ENCODE peak calls at places on chromosomes 3 and 15, in four cellular contexts. C is left ventricle myocardium superior, H is caudate nucleus, D is nucleus accumbens. O is an unnamed sample.
A peak's percentile ranks its signal among the peaks of the same experiment; 100 is the strongest.

GRCh38 chr3:16280671-16281070 is 15.7 kb downstream of the OXNAD1 start:
- DNase-seq in C (no peak), D (no peak), H (no peak), O (no peak)

GRCh38 chr15:69509131-69509530 is 56.5 kb downstream of the RPLP1 start:
- DNase-seq in D (no peak), H (no peak), C (no peak), O (no peak)

GRCh38 chr15:77840962-77841361 is 208.2 kb upstream of the LINGO1 start:
- DNase-seq in D (no peak), H (no peak), C (no peak), O (peak; percentile 31)

GRCh38 chr3:72844436-72844999 is 3.7 kb downstream of the SHQ1 start:
- DNase-seq in H (no peak), D (no peak), C (no peak), O (no peak)

GRCh38 chr15:91099616-91100560 is at the start of gene SV2B:
- DNase-seq in H (no peak), C (peak; percentile 61), D (peak; percentile 58), O (peak; percentile 41)

GRCh38 chr3:100629728-100630127 is 20.3 kb downstream of the ADGRG7 start:
- DNase-seq in H (no peak), C (no peak), D (no peak), O (no peak)

GRCh38 chr15:89749951-89750559 is 994 bp downstream of the MESP1 start:
- DNase-seq in C (peak; percentile 38), D (no peak), H (no peak), O (peak; percentile 87)

GRCh38 chr3:101890716-101891115 is 41.4 kb downstream of the NFKBIZ start:
- DNase-seq in D (no peak), H (no peak), C (no peak), O (no peak)

GRCh38 chr15:60722328-60723112 is 243.6 kb upstream of the ICE2 start:
- DNase-seq in D (no peak), C (no peak), H (no peak), O (no peak)

GRCh38 chr3:114624047-114624445 is 330.2 kb downstream of the TIGIT start:
- DNase-seq in C (peak; percentile 66), D (no peak), H (no peak), O (no peak)

GRCh38 chr15:64781299-64781698 is 5.9 kb upstream of the RBPMS2 start:
- DNase-seq in D (no peak), H (no peak), C (no peak), O (no peak)

GRCh38 chr15:95528920-95529319 is 801.6 kb upstream of the NR2F2 start:
- DNase-seq in D (no peak), C (no peak), H (no peak), O (no peak)

GRCh38 chr3:12471228-12471627 is 13.1 kb upstream of the TSEN2 start:
- DNase-seq in D (no peak), H (no peak), C (no peak), O (no peak)

GRCh38 chr15:31405200-31405929 is 78.7 kb downstream of the KLF13 start:
- DNase-seq in C (no peak), D (no peak), H (no peak), O (no peak)

GRCh38 chr3:294581-294980 is 98.0 kb downstream of the CHL1 start:
- DNase-seq in H (no peak), D (no peak), C (no peak), O (no peak)

GRCh38 chr3:162538466-162538865 is 1041.9 kb downstream of the OTOL1 start:
- DNase-seq in H (no peak), C (no peak), D (no peak), O (no peak)

GRCh38 chr3:143327388-143327787 is 207.8 kb downstream of the CHST2 start:
- DNase-seq in C (no peak), D (no peak), H (no peak), O (no peak)

GRCh38 chr3:99633887-99634558 is 4.4 kb upstream of the COL8A1 start:
- DNase-seq in D (no peak), C (no peak), H (no peak), O (no peak)

GRCh38 chr3:127370906-127371305 is 83.1 kb upstream of the PRR20G start:
- DNase-seq in C (no peak), D (no peak), H (no peak), O (no peak)

GRCh38 chr3:11717768-11718581 is 74.3 kb upstream of the VGLL4 start:
- DNase-seq in C (no peak), D (no peak), H (no peak), O (no peak)

GRCh38 chr3:104933981-104934380 is 432.7 kb upstream of the ALCAM start:
- DNase-seq in D (no peak), H (no peak), C (no peak), O (no peak)

GRCh38 chr3:30306896-30307295 is 299.5 kb upstream of the TGFBR2 start:
- DNase-seq in H (no peak), C (no peak), D (no peak), O (no peak)

GRCh38 chr3:40961104-40961857 is 238.0 kb upstream of the CTNNB1 start:
- DNase-seq in C (no peak), H (no peak), D (no peak), O (no peak)

GRCh38 chr3:192409203-192409837 is 318.0 kb downstream of the FGF12 start:
- DNase-seq in H (no peak), D (peak; percentile 37), C (peak; percentile 55), O (peak; percentile 41)

GRCh38 chr15:71730277-71731144 is 79.8 kb upstream of the NR2E3 start:
- DNase-seq in C (peak; percentile 44), H (no peak), D (no peak), O (no peak)

GRCh38 chr3:141393151-141394076 is 25.1 kb downstream of the ZBTB38 start:
- DNase-seq in D (no peak), H (no peak), C (no peak), O (no peak)

GRCh38 chr15:36579792-36580431 is 486 bp downstream of the CDIN1 start:
- DNase-seq in D (no peak), C (peak; percentile 56), H (no peak), O (peak; percentile 36)

GRCh38 chr3:39401983-39402382 is 4.5 kb upstream of the RPSA start:
- DNase-seq in C (no peak), D (no peak), H (no peak), O (no peak)

GRCh38 chr3:24726423-24726822 is 231.8 kb upstream of the THRB start:
- DNase-seq in C (no peak), D (no peak), H (no peak), O (no peak)

GRCh38 chr3:126545544-126545943 is 13.2 kb downstream of the C3orf22 start:
- DNase-seq in H (no peak), C (no peak), D (no peak), O (peak; percentile 2)

GRCh38 chr3:188687389-188687788 is 484.4 kb upstream of the TPRG1 start:
- DNase-seq in H (no peak), D (no peak), C (no peak), O (no peak)

GRCh38 chr3:39990532-39990931 is 181.1 kb downstream of the MYRIP start:
- DNase-seq in D (no peak), H (no peak), C (no peak), O (no peak)

GRCh38 chr15:74178326-74179100 is 5.0 kb downstream of the ISLR start:
- DNase-seq in D (no peak), H (no peak), C (no peak), O (no peak)

GRCh38 chr15:82750831-82751181 is 41.1 kb upstream of the AP3B2 start:
- DNase-seq in C (no peak), H (no peak), D (no peak), O (no peak)

O was measured in posterior cingulate gyrus.